ENCODE peak calls at places on chromosomes 12 and 14, in nine cellular contexts. H is fibroblast of mammary gland, Q is A549, L is OCI-LY7, B is left lung, Z is sigmoid colon, Y is GM13976, X is lower lobe of right lung, J is testis. U is an unnamed sample.
A peak's percentile ranks its signal among the peaks of the same experiment; 100 is the strongest.

GRCh38 chr12:50246159-50246865 is 37.0 kb downstream of the LIMA1 start:
- DNase-seq in L (no peak), Y (no peak), Q (no peak), J (no peak), H (peak; percentile 39), B (no peak), X (no peak), Z (no peak), U (no peak)

GRCh38 chr12:74890237-74890599 is 319.4 kb downstream of the KCNC2 start:
- DNase-seq in B (no peak), Y (peak; percentile 11), J (peak; percentile 15), Z (no peak), X (no peak), L (no peak), Q (peak; percentile 79), H (peak; percentile 85), U (peak; percentile 39)

GRCh38 chr14:67653651-67654280 is 20.7 kb downstream of the VTI1B start:
- DNase-seq in H (no peak), J (no peak), Y (no peak), Q (no peak), L (no peak), B (no peak), X (no peak), Z (peak; percentile 69), U (no peak)

GRCh38 chr12:103583008-103583407 is 4.1 kb upstream of the STAB2 start:
- DNase-seq in Q (no peak), J (no peak), B (no peak), Z (no peak), L (no peak), X (no peak), Y (no peak), H (no peak), U (no peak)

GRCh38 chr14:46381674-46382073 is 269.9 kb downstream of the RPL10L start:
- DNase-seq in L (no peak), J (no peak), Z (no peak), B (no peak), Q (no peak), Y (no peak), H (no peak), X (no peak), U (no peak)

GRCh38 chr14:50533314-50533705 is 941 bp upstream of the MAP4K5 start:
- DNase-seq in Z (no peak), H (no peak), J (no peak), X (no peak), Y (no peak), Q (no peak), L (peak; percentile 49), B (no peak), U (no peak)

GRCh38 chr12:31323466-31324115 is 2.4 kb downstream of the SINHCAF start:
- DNase-seq in B (peak; percentile 57), Z (peak; percentile 77), Y (peak; percentile 57), X (peak; percentile 73), L (peak; percentile 64), H (no peak), J (peak; percentile 66), Q (peak; percentile 41), U (no peak)

GRCh38 chr12:57049890-57050289 is at the start of gene MYO1A:
- DNase-seq in X (no peak), Y (no peak), B (no peak), J (no peak), Q (peak; percentile 22), L (no peak), H (no peak), Z (no peak), U (no peak)

GRCh38 chr12:63846249-63846967 is 1.9 kb downstream of the SRGAP1 start:
- DNase-seq in X (no peak), Z (no peak), Q (peak; percentile 60), H (peak; percentile 25), L (no peak), B (no peak), J (no peak), Y (no peak), U (no peak)

GRCh38 chr12:54300732-54301427 is at the start of gene NFE2:
- DNase-seq in Z (no peak), B (peak; percentile 81), H (peak; percentile 63), J (peak; percentile 45), L (no peak), X (peak; percentile 86), Q (peak; percentile 66), Y (no peak), U (peak; percentile 84)

GRCh38 chr12:6929806-6930452 is 2.2 kb downstream of the ATN1 start:
- DNase-seq in L (no peak), H (no peak), J (no peak), B (no peak), Y (no peak), Q (no peak), Z (no peak), X (no peak), U (no peak)

GRCh38 chr14:34781242-34781641 is 66.8 kb upstream of the CFL2 start:
- DNase-seq in X (no peak), B (no peak), Q (no peak), J (no peak), H (peak; percentile 92), Y (no peak), Z (no peak), L (no peak), U (no peak)

GRCh38 chr14:68506645-68507405 is 286.0 kb downstream of the ZFP36L1 start:
- DNase-seq in Y (peak; percentile 45), L (peak; percentile 91), J (no peak), H (no peak), Q (no peak), X (no peak), Z (no peak), B (no peak), U (no peak)

GRCh38 chr12:109735051-109735521 is 21.5 kb downstream of the FAM222A start:
- DNase-seq in B (peak; percentile 24), X (peak; percentile 10), H (no peak), Q (no peak), Z (peak; percentile 33), J (no peak), Y (no peak), L (no peak), U (peak; percentile 6)

DNA sequence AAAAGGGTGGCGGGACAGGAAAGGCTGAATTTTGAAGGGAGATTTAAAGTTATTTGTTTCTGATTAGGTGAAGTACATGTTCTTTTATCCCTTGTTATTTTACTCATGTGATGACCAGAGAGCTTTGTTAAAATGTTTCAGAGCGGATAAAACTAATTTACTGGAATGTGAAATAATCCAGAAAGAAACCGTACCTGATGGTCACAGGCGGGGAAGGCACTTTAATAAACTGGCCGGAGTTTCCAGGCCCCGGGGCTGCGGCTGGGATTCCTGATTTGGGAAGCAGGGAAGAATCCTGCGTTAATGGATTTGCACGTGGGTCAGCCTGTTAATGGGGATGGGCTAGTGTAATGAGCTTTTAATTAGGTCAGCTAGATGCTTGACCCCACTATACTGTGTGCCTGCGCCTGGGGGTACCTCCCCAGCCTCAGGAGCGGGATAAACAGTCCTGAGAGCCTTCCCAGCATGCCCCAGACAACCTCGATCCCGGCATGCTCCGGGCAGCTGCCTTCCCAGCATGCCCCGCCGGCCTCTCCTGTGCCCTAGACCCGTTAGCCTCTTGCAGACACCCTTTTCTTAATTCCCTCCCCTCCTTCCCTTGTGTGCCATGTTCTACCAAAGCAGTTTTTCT is 208.7 kb upstream of the CDKN3 start:
- DNase-seq in Z (no peak), Y (no peak), X (no peak), B (no peak), Q (no peak), L (no peak), J (peak; percentile 49), H (no peak), U (no peak)
- TF ChIP-seq CTCF in Z (no peak), Y (no peak), X (no peak), B (no peak), Q (no peak), L (no peak), J (no peak), H (no peak), U (no peak)

GRCh38 chr12:100927825-100928224 is 133.2 kb downstream of the ANO4 start:
- DNase-seq in Z (no peak), H (peak; percentile 88), Y (no peak), B (no peak), Q (no peak), X (no peak), J (no peak), L (no peak), U (no peak)

GRCh38 chr12:100926669-100927248 is 132.2 kb downstream of the ANO4 start:
- DNase-seq in B (no peak), H (peak; percentile 35), Y (no peak), Q (peak; percentile 29), X (no peak), J (peak; percentile 23), Z (no peak), L (no peak), U (no peak)
- TF ChIP-seq CTCF in B (no peak), H (peak; percentile 52), Y (no peak), Q (no peak), X (no peak), J (no peak), Z (no peak), L (peak; percentile 26), U (no peak)

GRCh38 chr14:62667515-62667914 is 377.7 kb downstream of the KCNH5 start:
- DNase-seq in B (no peak), Y (no peak), J (no peak), Z (no peak), X (no peak), Q (peak; percentile 7), H (no peak), L (no peak), U (no peak)
- TF ChIP-seq CTCF in B (no peak), Y (no peak), J (no peak), Z (no peak), X (no peak), Q (no peak), H (no peak), L (no peak), U (no peak)

DNA sequence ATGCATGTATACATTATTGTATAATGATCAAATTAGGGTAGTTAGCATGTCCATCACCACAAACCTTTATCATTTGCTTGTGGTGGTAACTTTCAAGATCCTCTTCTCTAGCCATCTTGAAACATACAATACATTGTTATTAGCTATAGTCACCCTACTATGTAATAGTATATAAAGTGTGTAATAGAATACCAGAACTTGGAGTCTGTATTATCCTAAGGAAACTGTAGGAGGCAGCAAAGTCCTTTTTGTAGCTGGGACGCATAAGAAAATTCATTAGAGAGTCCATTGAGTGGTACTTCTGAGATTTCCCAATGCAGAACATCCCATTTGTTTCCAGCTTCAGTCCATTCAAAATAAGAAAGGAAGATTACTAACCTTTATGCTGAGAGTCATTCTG is 325.9 kb upstream of the LRFN5 start:
- DNase-seq in X (no peak), Z (no peak), L (no peak), Q (peak; percentile 4), H (peak; percentile 55), B (no peak), J (no peak), Y (no peak), U (no peak)
- TF ChIP-seq CTCF in X (peak; percentile 15), Z (no peak), L (peak; percentile 35), Q (no peak), H (peak; percentile 54), B (no peak), J (no peak), Y (no peak), U (no peak)

DNA sequence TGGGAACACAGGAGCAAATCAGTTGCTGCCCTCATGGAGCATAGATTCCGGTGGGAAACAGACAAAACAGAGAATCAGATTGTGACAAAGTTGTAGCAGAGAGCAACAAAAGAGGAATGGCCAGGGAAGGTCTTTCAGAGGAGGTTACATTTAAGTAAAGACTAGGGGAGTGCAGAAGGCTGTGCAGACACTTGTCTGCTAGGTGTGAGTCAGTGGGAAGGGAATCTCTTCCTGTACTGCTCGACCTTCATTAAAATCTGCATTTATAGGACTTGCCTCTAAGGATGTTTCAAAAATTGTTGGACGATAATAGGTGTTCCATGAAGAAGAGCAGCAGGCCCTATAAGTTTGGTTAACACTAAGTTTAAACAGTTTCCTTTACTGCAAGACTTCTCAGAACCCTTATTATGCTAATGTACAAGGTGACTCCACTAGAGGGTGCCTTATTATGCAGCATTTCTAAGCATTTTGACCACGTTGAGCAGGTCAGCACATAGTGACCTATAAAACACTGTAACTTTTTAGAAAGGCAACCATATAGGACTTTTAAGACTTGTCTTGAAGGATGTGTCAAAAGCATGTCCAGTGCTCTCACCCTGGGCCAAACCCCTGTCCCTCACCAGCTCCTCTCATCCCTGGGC is 91.8 kb upstream of the RIC8B start:
- DNase-seq in J (no peak), Y (peak; percentile 29), L (peak; percentile 20), Q (peak; percentile 56), X (no peak), B (no peak), Z (no peak), H (peak; percentile 44), U (no peak)
- TF ChIP-seq CTCF in J (no peak), Y (no peak), L (peak; percentile 43), Q (peak; percentile 28), X (peak; percentile 27), B (peak; percentile 9), Z (no peak), H (peak; percentile 33), U (no peak)

U was measured in mesothelial cell of epicardium.